ENCODE peak calls at places on chromosomes 5 and 9, in four cellular contexts. One of them, this sample, is unnamed.

GRCh38 chr5:87729786-87730185 is 317.1 kb upstream of the CCNH start:
- DNase-seq in breast epithelium: no peak
- DNase-seq in body of pancreas: no peak
- DNase-seq in aorta: no peak
- DNase-seq in this sample: no peak

GRCh38 chr9:122403381-122404002 is 32.7 kb downstream of the PTGS1 start:
- DNase-seq in breast epithelium: no peak
- DNase-seq in body of pancreas: no peak
- DNase-seq in aorta: no peak
- DNase-seq in this sample: no peak

GRCh38 chr5:90640484-90641059 is 82.0 kb downstream of the ADGRV1 start:
- DNase-seq in breast epithelium: no peak
- DNase-seq in body of pancreas: peak; percentile 19
- DNase-seq in aorta: no peak
- DNase-seq in this sample: no peak

GRCh38 chr5:56233230-56233629 is at the start of gene ANKRD55:
- DNase-seq in breast epithelium: no peak
- DNase-seq in body of pancreas: no peak
- DNase-seq in aorta: no peak
- DNase-seq in this sample: no peak

GRCh38 chr5:40221796-40222195 is 457.9 kb upstream of the PTGER4 start:
- DNase-seq in breast epithelium: no peak
- DNase-seq in body of pancreas: no peak
- DNase-seq in aorta: no peak
- DNase-seq in this sample: no peak

GRCh38 chr5:66171349-66172344 is 27.5 kb downstream of the SREK1 start:
- DNase-seq in breast epithelium: no peak
- DNase-seq in body of pancreas: peak; percentile 31
- DNase-seq in aorta: no peak
- DNase-seq in this sample: peak; percentile 49

GRCh38 chr5:6201626-6202025 is 176.7 kb downstream of the MED10 start:
- DNase-seq in breast epithelium: no peak
- DNase-seq in body of pancreas: no peak
- DNase-seq in aorta: no peak
- DNase-seq in this sample: no peak

GRCh38 chr5:111013011-111013410 is 58.5 kb upstream of the TSLP start:
- DNase-seq in breast epithelium: no peak
- DNase-seq in body of pancreas: no peak
- DNase-seq in aorta: no peak
- DNase-seq in this sample: no peak

GRCh38 chr9:70442328-70442848 is 27.9 kb upstream of the KLF9 start:
- DNase-seq in breast epithelium: no peak
- DNase-seq in body of pancreas: no peak
- DNase-seq in aorta: no peak
- DNase-seq in this sample: no peak

GRCh38 chr5:145830594-145830993 is 4.5 kb downstream of the PRELID2 start:
- DNase-seq in breast epithelium: no peak
- DNase-seq in body of pancreas: no peak
- DNase-seq in aorta: no peak
- DNase-seq in this sample: no peak

GRCh38 chr5:145834554-145834916 is 607 bp downstream of the PRELID2 start:
- DNase-seq in breast epithelium: no peak
- DNase-seq in body of pancreas: no peak
- DNase-seq in aorta: no peak
- DNase-seq in this sample: peak; percentile 39

GRCh38 chr5:145834917-145835838 is at the start of gene PRELID2:
- DNase-seq in breast epithelium: peak; percentile 85
- DNase-seq in body of pancreas: peak; percentile 93
- DNase-seq in aorta: peak; percentile 96
- DNase-seq in this sample: peak; percentile 99

GRCh38 chr5:145835839-145836222 is 689 bp upstream of the PRELID2 start:
- DNase-seq in breast epithelium: no peak
- DNase-seq in body of pancreas: no peak
- DNase-seq in aorta: no peak
- DNase-seq in this sample: no peak

DNA sequence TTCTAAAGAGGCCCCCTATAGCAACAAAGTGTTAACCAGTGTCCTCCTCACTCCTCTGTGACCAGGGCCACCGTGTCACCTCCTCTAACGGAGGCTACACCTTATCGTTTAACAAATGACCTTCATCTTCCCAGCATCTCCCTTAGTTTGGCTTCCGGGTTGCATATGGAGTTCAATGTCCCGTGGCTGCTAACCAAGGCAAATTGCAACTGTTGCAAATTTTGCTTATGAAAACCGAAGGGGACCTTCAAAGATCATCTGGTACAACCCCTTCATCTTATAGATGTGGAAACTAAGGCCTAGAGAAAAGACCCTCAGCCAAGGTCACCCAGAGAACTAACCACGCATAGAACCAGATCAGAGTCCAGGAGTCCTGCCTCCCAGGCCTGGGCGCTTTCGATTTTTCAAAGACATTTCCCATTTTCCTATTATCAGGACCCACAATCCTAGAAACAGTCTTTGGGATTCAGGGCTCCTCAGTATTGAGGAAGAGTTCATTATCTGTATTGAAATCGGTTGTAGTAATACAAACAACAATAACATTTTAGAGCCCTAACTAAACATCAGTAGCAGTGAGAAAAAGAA is 1.4 kb downstream of the PRELID2 start:
- DNase-seq in breast epithelium: no peak
- DNase-seq in body of pancreas: no peak
- DNase-seq in aorta: no peak
- DNase-seq in this sample: peak; percentile 64
- H3K27ac ChIP-seq in breast epithelium: no peak overlapping the region
- H3K27ac ChIP-seq in body of pancreas: no peak overlapping the region
- H3K27ac ChIP-seq in aorta: peak overlapping the region; percentile 25
- H3K27ac ChIP-seq in this sample: peak overlapping the region; percentile 45

DNA sequence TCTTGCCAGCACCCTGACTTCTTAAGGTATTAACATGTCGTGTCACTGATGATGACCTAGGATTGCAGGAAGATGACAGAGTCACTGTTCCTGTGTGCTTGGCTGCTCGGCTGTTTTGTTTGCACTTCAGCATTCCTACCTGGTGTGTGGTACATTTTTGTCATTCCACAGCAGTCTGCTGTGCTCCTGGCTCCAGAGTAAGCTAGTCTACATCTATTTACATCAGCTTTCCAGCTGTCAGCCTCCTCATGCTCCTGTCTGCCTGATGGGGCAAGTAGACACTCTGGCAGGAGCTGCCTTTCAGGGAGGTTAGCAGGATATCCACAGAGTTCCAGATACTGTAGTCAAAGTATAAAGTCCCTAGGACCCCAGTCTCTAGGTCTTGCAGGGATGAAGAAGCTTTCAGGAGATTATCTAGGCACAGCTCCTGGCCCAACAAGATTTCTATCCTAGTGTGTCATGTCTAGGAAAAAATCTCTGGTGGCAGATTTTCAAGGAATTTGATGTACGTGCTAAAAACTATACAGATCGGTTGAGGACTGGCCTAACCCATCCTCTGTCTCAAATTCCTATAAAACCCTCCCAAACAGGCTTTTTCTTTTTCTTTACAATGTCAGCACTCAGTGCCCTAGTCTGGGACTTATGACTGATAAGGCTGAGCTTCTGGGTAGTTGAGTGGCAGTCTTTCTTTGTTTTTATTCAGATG is 28.5 kb downstream of the RUSC2 start:
- DNase-seq in breast epithelium: peak; percentile 57
- DNase-seq in body of pancreas: peak; percentile 72
- DNase-seq in aorta: no peak
- DNase-seq in this sample: no peak
- H3K4me1 ChIP-seq in breast epithelium: peaks cover 12% of the 10 kb centered on the region
- H3K4me1 ChIP-seq in body of pancreas: peaks cover 70% of the 10 kb centered on the region
- H3K4me1 ChIP-seq in aorta: peaks cover 49% of the 10 kb centered on the region
- H3K4me1 ChIP-seq in this sample: no peaks in the 10 kb centered on the region

GRCh38 chr5:33309076-33309475 is 131.7 kb upstream of the TARS1 start:
- DNase-seq in breast epithelium: no peak
- DNase-seq in body of pancreas: no peak
- DNase-seq in aorta: no peak
- DNase-seq in this sample: peak; percentile 66
- H3K4me3 ChIP-seq in breast epithelium: no peak overlapping the region
- H3K4me3 ChIP-seq in body of pancreas: no peak overlapping the region
- H3K4me3 ChIP-seq in aorta: no peak overlapping the region
- H3K4me3 ChIP-seq in this sample: no peak overlapping the region

GRCh38 chr9:106449528-106449927 is 413.4 kb upstream of the ZNF462 start:
- DNase-seq in breast epithelium: no peak
- DNase-seq in body of pancreas: no peak
- DNase-seq in aorta: no peak
- DNase-seq in this sample: no peak
- H3K27ac ChIP-seq in breast epithelium: no peak overlapping the region
- H3K27ac ChIP-seq in body of pancreas: no peak overlapping the region
- H3K27ac ChIP-seq in aorta: no peak overlapping the region
- H3K27ac ChIP-seq in this sample: no peak overlapping the region

GRCh38 chr9:127366594-127366993 is 30.4 kb upstream of the SLC2A8 start:
- DNase-seq in breast epithelium: no peak
- DNase-seq in body of pancreas: no peak
- DNase-seq in aorta: peak; percentile 85
- DNase-seq in this sample: no peak

GRCh38 chr9:127370651-127371648 is 26.0 kb upstream of the SLC2A8 start:
- DNase-seq in breast epithelium: no peak
- DNase-seq in body of pancreas: no peak
- DNase-seq in aorta: peak; percentile 16
- DNase-seq in this sample: peak; percentile 68

GRCh38 chr9:127369428-127369827 is 27.5 kb upstream of the SLC2A8 start:
- DNase-seq in breast epithelium: no peak
- DNase-seq in body of pancreas: no peak
- DNase-seq in aorta: no peak
- DNase-seq in this sample: no peak

GRCh38 chr9:127370147-127370579 is 26.8 kb upstream of the SLC2A8 start:
- DNase-seq in breast epithelium: no peak
- DNase-seq in body of pancreas: no peak
- DNase-seq in aorta: no peak
- DNase-seq in this sample: no peak

DNA sequence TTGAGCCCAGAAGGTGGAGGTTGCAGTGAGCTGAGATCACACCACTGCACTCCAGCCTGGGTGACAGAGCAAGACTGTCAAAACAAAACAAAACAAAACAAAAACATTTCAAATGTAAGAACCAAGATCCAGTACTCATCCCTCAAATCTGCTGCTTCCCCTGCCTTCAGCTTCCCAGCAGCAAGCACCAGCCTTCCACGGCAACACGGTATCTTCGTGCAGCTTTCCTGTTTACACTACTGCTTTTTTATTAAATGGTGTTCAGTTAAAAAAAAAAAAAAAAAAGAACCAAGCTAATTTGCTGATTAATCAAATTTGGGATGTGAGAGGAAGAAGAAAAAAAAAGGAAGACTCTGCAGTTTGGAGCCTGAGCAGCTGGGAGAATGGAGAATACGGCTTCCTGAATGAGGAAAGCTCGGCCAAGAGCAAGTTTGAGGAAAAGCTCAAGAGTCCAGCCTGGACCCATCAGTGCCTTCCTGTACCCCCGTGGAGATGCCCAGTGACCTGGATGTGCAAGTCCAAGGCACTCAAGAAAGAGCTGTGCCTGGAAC is 28.0 kb upstream of the SLC2A8 start:
- DNase-seq in breast epithelium: no peak
- DNase-seq in body of pancreas: no peak
- DNase-seq in aorta: no peak
- DNase-seq in this sample: no peak
- H3K4me1 ChIP-seq in breast epithelium: no peaks in the 10 kb centered on the region
- H3K4me1 ChIP-seq in body of pancreas: no peaks in the 10 kb centered on the region
- H3K4me1 ChIP-seq in aorta: no peaks in the 10 kb centered on the region
- H3K4me1 ChIP-seq in this sample: no peaks in the 10 kb centered on the region

GRCh38 chr9:5582835-5583195 is 46.1 kb upstream of the RIC1 start:
- DNase-seq in breast epithelium: no peak
- DNase-seq in body of pancreas: no peak
- DNase-seq in aorta: no peak
- DNase-seq in this sample: no peak
- H3K4me3 ChIP-seq in breast epithelium: no peak overlapping the region
- H3K4me3 ChIP-seq in body of pancreas: no peak overlapping the region
- H3K4me3 ChIP-seq in aorta: no peak overlapping the region
- H3K4me3 ChIP-seq in this sample: no peak overlapping the region

GRCh38 chr5:176860381-176860780 is 38.8 kb downstream of the HK3 start:
- DNase-seq in breast epithelium: no peak
- DNase-seq in body of pancreas: no peak
- DNase-seq in aorta: no peak
- DNase-seq in this sample: no peak
- H3K27ac ChIP-seq in breast epithelium: no peak overlapping the region
- H3K27ac ChIP-seq in body of pancreas: no peak overlapping the region
- H3K27ac ChIP-seq in aorta: no peak overlapping the region
- H3K27ac ChIP-seq in this sample: no peak overlapping the region

This sample was measured in small intestine.